ENCODE peak calls at places on chromosomes 16 and 17, in six cellular contexts. F, O, P, M, J and L are unnamed samples.

GRCh38 chr17:36741019-36741902 is 139.9 kb downstream of the MRM1 start:
- DNase-seq in F (no peak), O (no peak), P (no peak), M (no peak), J (no peak), L (no peak)

GRCh38 chr17:866568-867087 is 84.5 kb downstream of the MRM3 start:
- DNase-seq in F (no peak), O (no peak), P (peak; percentile 61), M (no peak), J (no peak), L (no peak)

GRCh38 chr16:84925092-84925772 is 86.1 kb downstream of the ZDHHC7 start:
- DNase-seq in F (peak; percentile 51), O (no peak), P (peak; percentile 55), M (no peak), J (peak; percentile 56), L (no peak)

GRCh38 chr16:8583199-8583598 is 7.1 kb downstream of the TMEM114 start:
- DNase-seq in F (no peak), O (peak; percentile 66), P (no peak), M (peak; percentile 4), J (no peak), L (no peak)

GRCh38 chr16:31298340-31298739 is 38.6 kb downstream of the ITGAM start:
- DNase-seq in F (no peak), O (no peak), P (no peak), M (no peak), J (no peak), L (no peak)

GRCh38 chr17:60573139-60573975 is 26.6 kb upstream of the PPM1D start:
- DNase-seq in F (peak; percentile 87), O (peak; percentile 74), P (peak; percentile 21), M (peak; percentile 89), J (no peak), L (peak; percentile 30)

GRCh38 chr17:82077617-82078358 is 12.2 kb upstream of the DUS1L start:
- DNase-seq in F (peak; percentile 48), O (no peak), P (no peak), M (no peak), J (no peak), L (peak; percentile 76)

GRCh38 chr17:66747561-66748275 is 87.2 kb upstream of the CACNG5 start:
- DNase-seq in F (no peak), O (peak; percentile 80), P (no peak), M (peak; percentile 86), J (no peak), L (no peak)

GRCh38 chr16:84526794-84527485 is 22.5 kb upstream of the MEAK7 start:
- DNase-seq in F (no peak), O (peak; percentile 49), P (no peak), M (peak; percentile 82), J (no peak), L (no peak)

GRCh38 chr17:27613425-27613824 is 17.6 kb upstream of the LGALS9 start:
- DNase-seq in F (no peak), O (no peak), P (no peak), M (no peak), J (no peak), L (no peak)

GRCh38 chr16:13453938-13454553 is 465.9 kb upstream of the ERCC4 start:
- DNase-seq in F (peak; percentile 57), O (no peak), P (peak; percentile 44), M (no peak), J (no peak), L (no peak)

GRCh38 chr16:59905131-59905530 is 1171.0 kb upstream of the GOT2 start:
- DNase-seq in F (no peak), O (no peak), P (no peak), M (no peak), J (no peak), L (no peak)

GRCh38 chr17:48113201-48113676 is 5.7 kb downstream of the SNX11 start:
- DNase-seq in F (no peak), O (no peak), P (peak; percentile 47), M (no peak), J (no peak), L (no peak)

GRCh38 chr17:57916925-57917858 is 38.0 kb downstream of the CUEDC1 start:
- DNase-seq in F (peak; percentile 54), O (no peak), P (no peak), M (no peak), J (peak; percentile 50), L (no peak)

GRCh38 chr17:42018339-42018738 is 1.1 kb upstream of the DNAJC7 start:
- DNase-seq in F (peak; percentile 73), O (no peak), P (no peak), M (no peak), J (no peak), L (no peak)

GRCh38 chr16:84718-85452 is 6.9 kb downstream of the MPG start:
- DNase-seq in F (no peak), O (peak; percentile 96), P (peak; percentile 43), M (peak; percentile 94), J (peak; percentile 72), L (peak; percentile 47)

GRCh38 chr17:35856603-35857002 is 12.1 kb downstream of the HEATR9 start:
- DNase-seq in F (no peak), O (peak; percentile 18), P (no peak), M (no peak), J (no peak), L (no peak)

GRCh38 chr16:88634994-88635670 is 3.2 kb upstream of the IL17C start:
- DNase-seq in F (peak; percentile 23), O (peak; percentile 22), P (no peak), M (no peak), J (no peak), L (no peak)

GRCh38 chr17:2071421-2072281 is 16.7 kb downstream of the HIC1 start:
- DNase-seq in F (no peak), O (peak; percentile 93), P (no peak), M (peak; percentile 72), J (no peak), L (peak; percentile 75)
- H3K4me1 ChIP-seq in F (peaks cover 3% of the 10 kb centered on the region), O (peaks cover 62% of the 10 kb centered on the region), P (peaks cover 13% of the 10 kb centered on the region), M (peaks cover 66% of the 10 kb centered on the region), J (peaks cover 85% of the 10 kb centered on the region), L (peaks cover 17% of the 10 kb centered on the region)

DNA sequence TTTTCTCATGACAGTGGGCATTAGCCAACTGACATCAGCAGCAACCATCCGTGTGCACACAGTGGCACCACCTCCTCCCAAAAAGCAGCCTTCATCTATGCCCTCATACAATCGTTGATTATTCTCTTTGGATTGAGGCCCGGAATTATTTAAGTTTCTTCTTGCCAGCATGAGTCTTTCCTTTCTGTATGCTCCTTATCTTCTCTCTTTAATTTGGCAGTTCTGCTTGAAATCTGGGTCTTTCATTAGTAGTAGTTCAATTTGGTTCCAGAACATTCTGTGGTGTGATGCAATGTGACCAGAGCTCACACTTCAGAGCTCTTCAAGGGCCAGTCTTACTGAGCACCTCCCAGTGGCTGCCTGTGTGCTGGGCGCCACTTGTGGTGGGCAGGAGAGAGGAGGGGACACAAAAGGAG is 52.2 kb upstream of the STH start:
- DNase-seq in F (no peak), O (no peak), P (no peak), M (no peak), J (no peak), L (no peak)
- H3K4me1 ChIP-seq in F (peaks cover 2% of the 10 kb centered on the region), O (no peaks in the 10 kb centered on the region), P (peaks cover 11% of the 10 kb centered on the region), M (no peaks in the 10 kb centered on the region), J (peaks cover 25% of the 10 kb centered on the region), L (peaks cover 4% of the 10 kb centered on the region)

GRCh38 chr17:50431219-50431618 is 5.2 kb downstream of the ACSF2 start:
- DNase-seq in F (peak; percentile 41), O (no peak), P (no peak), M (no peak), J (no peak), L (no peak)

GRCh38 chr17:50428831-50429424 is 2.9 kb downstream of the ACSF2 start:
- DNase-seq in F (no peak), O (no peak), P (peak; percentile 23), M (no peak), J (no peak), L (no peak)

GRCh38 chr17:50432125-50432762 is 6.2 kb downstream of the ACSF2 start:
- DNase-seq in F (no peak), O (no peak), P (no peak), M (no peak), J (no peak), L (no peak)

GRCh38 chr17:50430731-50431130 is 4.7 kb downstream of the ACSF2 start:
- DNase-seq in F (no peak), O (no peak), P (no peak), M (no peak), J (no peak), L (no peak)

GRCh38 chr17:50429793-50430192 is 3.8 kb downstream of the ACSF2 start:
- DNase-seq in F (no peak), O (no peak), P (no peak), M (no peak), J (no peak), L (no peak)
- H3K4me1 ChIP-seq in F (peaks cover 9% of the 10 kb centered on the region), O (peaks cover 15% of the 10 kb centered on the region), P (peaks cover 42% of the 10 kb centered on the region), M (peaks cover 16% of the 10 kb centered on the region), J (peaks cover 26% of the 10 kb centered on the region), L (no peaks in the 10 kb centered on the region)

DNA sequence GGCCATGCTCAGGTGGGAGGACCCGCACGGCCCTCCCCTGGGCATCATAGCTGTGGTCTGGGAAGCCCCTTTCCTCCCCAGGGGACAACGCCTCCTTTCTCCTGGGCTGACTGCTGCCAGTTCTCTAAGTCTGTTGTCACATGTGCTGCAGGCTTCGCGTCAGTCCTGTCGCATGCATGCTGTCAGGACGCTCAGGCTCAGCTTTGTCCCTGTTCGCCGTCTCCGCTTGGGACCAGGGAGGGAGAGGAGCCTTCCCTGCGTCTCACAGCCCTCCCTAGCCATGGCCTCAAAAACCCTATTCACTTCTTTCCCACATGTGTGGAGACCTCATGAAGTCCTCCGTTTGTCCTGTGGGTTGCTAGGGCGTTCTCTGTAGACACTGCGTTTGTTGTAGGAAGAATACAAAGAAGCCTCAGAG is 21.4 kb downstream of the LDHD start:
- DNase-seq in F (no peak), O (no peak), P (no peak), M (no peak), J (no peak), L (no peak)
- H3K4me1 ChIP-seq in F (peaks cover 8% of the 10 kb centered on the region), O (peaks cover 8% of the 10 kb centered on the region), P (peaks cover 50% of the 10 kb centered on the region), M (peaks cover 7% of the 10 kb centered on the region), J (peaks cover 44% of the 10 kb centered on the region), L (peaks cover 13% of the 10 kb centered on the region)

DNA sequence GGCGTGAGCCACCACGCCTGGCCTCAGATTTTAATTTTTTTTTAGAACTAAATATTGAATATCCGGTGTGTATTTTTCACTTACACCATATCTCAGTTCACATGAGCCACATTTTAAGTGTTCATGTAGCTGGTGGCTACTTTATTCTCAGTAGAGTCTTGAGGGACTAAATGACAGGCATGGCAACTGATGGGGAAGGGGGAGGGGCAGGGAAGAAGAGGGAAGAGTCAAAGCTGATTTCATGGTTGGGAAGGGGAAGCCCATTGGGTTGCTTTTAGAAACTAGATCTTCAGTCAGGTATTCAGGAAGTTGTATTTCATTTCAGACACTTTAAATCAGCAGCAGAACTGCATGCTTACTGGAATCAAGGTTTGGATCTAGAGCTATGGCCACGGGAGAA is 2.8 kb upstream of the WIPI1 start:
- DNase-seq in F (no peak), O (no peak), P (no peak), M (no peak), J (no peak), L (no peak)
- H3K4me1 ChIP-seq in F (peaks cover 5% of the 10 kb centered on the region), O (no peaks in the 10 kb centered on the region), P (peaks cover 50% of the 10 kb centered on the region), M (peaks cover 18% of the 10 kb centered on the region), J (peaks cover 49% of the 10 kb centered on the region), L (no peaks in the 10 kb centered on the region)